ENCODE peak calls at places on chromosomes 4 and X, in four cellular contexts. C, W, M and J are unnamed samples.

GRCh38 chrX:154717824-154718223 is 33.1 kb downstream of the GAB3 start:
- DNase-seq in C (peak; percentile 84), W (no peak), M (peak; percentile 72), J (peak; percentile 37)

GRCh38 chr4:10354225-10354624 is 103.0 kb downstream of the ZNF518B start:
- DNase-seq in M (peak; percentile 21), W (no peak), C (no peak), J (no peak)

GRCh38 chrX:118510076-118510475 is 14.5 kb downstream of the DOCK11 start:
- DNase-seq in C (no peak), W (no peak), M (no peak), J (no peak)

GRCh38 chrX:153063315-153063714 is 7.0 kb downstream of the PNMA3 start:
- DNase-seq in W (no peak), C (peak; percentile 41), M (peak; percentile 36), J (no peak)

GRCh38 chr4:48832571-48832970 is 1.7 kb downstream of the OCIAD1 start:
- DNase-seq in C (no peak), M (no peak), W (no peak), J (no peak)

GRCh38 chr4:159010563-159011260 is 92.2 kb upstream of the RAPGEF2 start:
- DNase-seq in W (peak; percentile 49), M (peak; percentile 91), C (peak; percentile 79), J (no peak)

GRCh38 chr4:82898322-82899243 is 2.0 kb upstream of the THAP9 start:
- DNase-seq in M (peak; percentile 92), C (peak; percentile 94), W (no peak), J (no peak)

GRCh38 chr4:90536408-90536807 is 409.2 kb downstream of the CCSER1 start:
- DNase-seq in W (no peak), C (no peak), M (no peak), J (peak; percentile 18)

GRCh38 chr4:170089743-170090666 is at the start of gene AADAT:
- DNase-seq in W (peak; percentile 72), C (peak; percentile 73), M (peak; percentile 82), J (peak; percentile 92)

GRCh38 chr4:110458494-110459266 is 17.3 kb upstream of the ENPEP start:
- DNase-seq in W (no peak), M (no peak), C (no peak), J (no peak)

GRCh38 chr4:66330125-66330524 is 659.8 kb upstream of the EPHA5 start:
- DNase-seq in C (peak; percentile 57), M (no peak), W (no peak), J (no peak)

GRCh38 chr4:2837904-2838496 is 5.6 kb upstream of the ADD1 start:
- DNase-seq in C (peak; percentile 37), W (peak; percentile 62), M (peak; percentile 78), J (peak; percentile 80)

GRCh38 chr4:152138451-152138850 is 377.6 kb upstream of the GATB start:
- DNase-seq in C (no peak), W (no peak), M (no peak), J (no peak)

GRCh38 chr4:174199735-174200134 is 83.7 kb downstream of the FBXO8 start:
- DNase-seq in M (no peak), W (no peak), C (no peak), J (no peak)

GRCh38 chrX:54891573-54891972 is 29.1 kb upstream of the TRO start:
- DNase-seq in C (peak; percentile 28), M (peak; percentile 64), W (no peak), J (peak; percentile 33)

GRCh38 chr4:46648088-46648744 is 258.3 kb upstream of the GABRA2 start:
- DNase-seq in C (peak; percentile 1), M (peak; percentile 69), W (no peak), J (peak; percentile 51)

GRCh38 chr4:8297691-8298485 is 28.3 kb downstream of the HTRA3 start:
- DNase-seq in M (no peak), W (peak; percentile 11), C (no peak), J (no peak)

GRCh38 chr4:83369825-83370639 is 35.4 kb upstream of the HPSE start:
- DNase-seq in W (no peak), C (peak; percentile 25), M (peak; percentile 30), J (no peak)

GRCh38 chr4:87356832-87357526 is 34.0 kb downstream of the HSD17B11 start:
- DNase-seq in M (no peak), C (no peak), W (no peak), J (no peak)

GRCh38 chrX:46130246-46130645 is 415.0 kb downstream of the ZNF674 start:
- DNase-seq in M (no peak), W (no peak), C (no peak), J (no peak)

GRCh38 chr4:57053508-57053907 is 56.7 kb downstream of the IGFBP7 start:
- DNase-seq in C (peak; percentile 96), M (peak; percentile 61), W (no peak), J (no peak)

GRCh38 chr4:5051210-5051691 is at the start of gene STK32B:
- DNase-seq in M (peak; percentile 84), W (peak; percentile 55), C (peak; percentile 84), J (peak; percentile 84)

GRCh38 chr4:159520074-159520473 is 417.2 kb downstream of the RAPGEF2 start:
- DNase-seq in C (no peak), W (no peak), M (no peak), J (no peak)

GRCh38 chr4:73662709-73663546 is 42.7 kb upstream of the RASSF6 start:
- DNase-seq in C (peak; percentile 60), M (peak; percentile 81), W (no peak), J (no peak)

GRCh38 chr4:144666539-144667175 is 20.7 kb downstream of the HHIP start:
- DNase-seq in C (peak; percentile 87), W (no peak), M (peak; percentile 49), J (no peak)

GRCh38 chr4:76457885-76458284 is 22.9 kb downstream of the SHROOM3 start:
- DNase-seq in W (no peak), M (peak; percentile 34), C (peak; percentile 18), J (no peak)

GRCh38 chrX:101191217-101191750 is 28.3 kb upstream of the DRP2 start:
- DNase-seq in M (peak; percentile 52), C (peak; percentile 29), W (peak; percentile 12), J (no peak)

GRCh38 chrX:2320580-2321327 is 180.0 kb downstream of the DHRSX start:
- DNase-seq in M (peak; percentile 85), C (peak; percentile 6), W (no peak), J (no peak)